ENCODE peak calls at places on chromosomes 16 and 17, in seven cellular contexts. X, K, F, N, B, S and G are unnamed samples. For H3K27me3, the result is how much of the 10 kb centered on the place peaks cover.

GRCh38 chr16:84597518-84598390 is 20.1 kb downstream of the COTL1 start:
- DNase-seq in X (no peak), K (no peak), F (no peak), N (no peak), B (no peak), S (no peak), G (no peak)

GRCh38 chr16:66746682-66747081 is 4.7 kb downstream of the DYNC1LI2 start:
- DNase-seq in X (no peak), K (no peak), F (peak), N (no peak), B (no peak), S (no peak), G (no peak)

GRCh38 chr16:86951831-86952598 is 365.2 kb downstream of the C16orf95 start:
- DNase-seq in X (no peak), K (peak), F (peak), N (peak), B (no peak), S (no peak), G (peak)

GRCh38 chr17:30514895-30515596 is 37.8 kb downstream of the GOSR1 start:
- DNase-seq in X (no peak), K (no peak), F (no peak), N (no peak), B (no peak), S (no peak), G (no peak)

GRCh38 chr16:81717662-81718189 is 61.4 kb upstream of the PLCG2 start:
- DNase-seq in X (no peak), K (no peak), F (no peak), N (no peak), B (no peak), S (no peak), G (no peak)

GRCh38 chr17:72661093-72661944 is 431.2 kb downstream of the SLC39A11 start:
- DNase-seq in X (no peak), K (peak), F (no peak), N (no peak), B (no peak), S (no peak), G (no peak)

GRCh38 chr16:24747425-24747824 is 18.0 kb downstream of the TNRC6A start:
- DNase-seq in X (no peak), K (no peak), F (no peak), N (no peak), B (no peak), S (no peak), G (no peak)

GRCh38 chr16:29900102-29900887 is at the start of gene ASPHD1:
- DNase-seq in X (peak), K (peak), F (peak), N (peak), B (peak), S (peak), G (peak)

GRCh38 chr16:56355786-56356275 is 69.5 kb downstream of the AMFR start:
- DNase-seq in X (peak), K (no peak), F (no peak), N (peak), B (peak), S (no peak), G (peak)

GRCh38 chr17:75725504-75725903 is 4.2 kb downstream of the ITGB4 start:
- DNase-seq in X (no peak), K (no peak), F (no peak), N (no peak), B (no peak), S (no peak), G (no peak)

DNA sequence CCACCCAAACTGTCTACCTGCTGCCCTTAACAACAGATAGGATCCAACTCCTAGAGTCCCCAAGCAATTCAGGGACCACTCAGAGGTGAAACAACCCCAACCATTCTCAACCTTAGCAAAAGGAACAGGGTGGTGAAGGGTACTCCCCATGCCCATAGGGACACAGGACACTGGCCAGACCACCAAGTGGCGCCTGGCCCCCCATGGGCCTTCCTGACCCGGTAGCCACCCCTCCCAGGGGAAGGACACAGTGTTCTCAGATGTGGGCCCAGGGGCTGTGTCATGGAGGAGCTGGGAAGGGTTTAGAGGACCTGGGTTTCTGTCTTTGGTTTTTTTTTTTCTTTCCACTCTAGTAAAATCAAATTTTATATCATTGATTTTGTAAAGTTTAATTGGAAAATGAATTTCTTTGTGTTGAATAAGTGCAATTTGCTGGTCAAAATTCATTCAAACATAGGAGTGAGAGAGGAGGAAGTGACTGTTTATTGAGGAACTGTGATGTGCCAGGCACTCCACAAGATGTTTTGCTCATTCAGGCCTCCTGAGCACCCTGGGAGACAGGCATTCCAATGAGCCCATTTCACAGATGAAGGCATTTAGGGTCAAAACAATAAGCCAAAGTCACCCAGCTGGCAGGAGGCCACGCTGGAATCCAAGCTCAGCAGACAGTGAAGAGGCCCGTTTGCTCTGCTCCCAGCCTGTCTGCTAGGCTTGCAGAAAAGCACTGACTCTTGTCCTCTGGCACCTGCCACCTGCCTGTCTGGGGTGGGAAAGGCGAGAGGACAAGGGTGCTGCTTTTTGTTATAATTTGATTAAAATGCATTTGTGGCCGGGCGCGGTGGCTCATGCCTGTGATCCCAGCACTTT is 9.9 kb upstream of the SLC25A39 start:
- DNase-seq in X (no peak), K (no peak), F (no peak), N (no peak), B (no peak), S (no peak), G (no peak)
- H3K4me3 ChIP-seq in X (no peak), K (no peak), F (no peak), N (no peak), B (no peak), S (no peak), G (no peak)

GRCh38 chr17:79810138-79811027 is 13.5 kb upstream of the CBX8 start:
- DNase-seq in X (peak), K (peak), F (peak), N (no peak), B (peak), S (peak), G (peak)

GRCh38 chr17:79809530-79810137 is 12.8 kb upstream of the CBX8 start:
- DNase-seq in X (no peak), K (no peak), F (no peak), N (no peak), B (no peak), S (no peak), G (no peak)

GRCh38 chr17:79812206-79812968 is 15.5 kb upstream of the CBX8 start:
- DNase-seq in X (no peak), K (no peak), F (no peak), N (no peak), B (no peak), S (no peak), G (no peak)

GRCh38 chr17:79811888-79812205 is 15.0 kb upstream of the CBX8 start:
- DNase-seq in X (no peak), K (no peak), F (no peak), N (no peak), B (no peak), S (no peak), G (no peak)

GRCh38 chr17:79811036-79811887 is 14.4 kb upstream of the CBX8 start:
- DNase-seq in X (no peak), K (peak), F (peak), N (no peak), B (peak), S (no peak), G (no peak)
- H3K27me3 ChIP-seq in X (half or more), K (half or more), F (half or more), N (half or more), B (under half), S (under half), G (half or more)

GRCh38 chr17:50203589-50204345 is 2.3 kb upstream of the COL1A1 start:
- DNase-seq in X (no peak), K (no peak), F (peak), N (no peak), B (no peak), S (no peak), G (no peak)
- H3K27ac ChIP-seq in X (no peak), K (no peak), F (peak), N (no peak), B (no peak), S (no peak), G (peak)

GRCh38 chr17:31697838-31698237 is 161.2 kb downstream of the COPRS start:
- DNase-seq in X (no peak), K (no peak), F (no peak), N (no peak), B (no peak), S (no peak), G (no peak)
- H3K4me3 ChIP-seq in X (no peak), K (no peak), F (no peak), N (no peak), B (no peak), S (no peak), G (no peak)